ENCODE peak calls at places on chromosomes 2 and 18, in seven cellular contexts. N is coronary artery, Z is fibroblast of the aortic adventitia, E is fibroblast of pulmonary artery, Q is SK-N-SH, P is astrocyte, Y is AG04450. C is an unnamed sample.

GRCh38 chr2:97739020-97739892 is 25.9 kb downstream of the ZAP70 start:
- DNase-seq in N (no peak), Z (no peak), E (no peak), Q (no peak), P (no peak), Y (no peak), C (no peak)

GRCh38 chr2:82491591-82491990 is 1967.5 kb downstream of the SUCLG1 start:
- DNase-seq in N (no peak), Z (no peak), E (no peak), Q (no peak), P (no peak), Y (no peak), C (no peak)

GRCh38 chr18:49520661-49521145 is 33.7 kb upstream of the C18orf32 start:
- DNase-seq in N (no peak), Z (peak; percentile 48), E (peak; percentile 59), Q (no peak), P (peak; percentile 22), Y (no peak), C (peak; percentile 70)

GRCh38 chr2:45028276-45028675 is 19.0 kb upstream of the SIX2 start:
- DNase-seq in N (no peak), Z (peak; percentile 28), E (peak; percentile 45), Q (no peak), P (peak; percentile 29), Y (no peak), C (peak; percentile 71)

GRCh38 chr2:26013668-26014067 is 20.2 kb upstream of the RAB10 start:
- DNase-seq in N (no peak), Z (no peak), E (no peak), Q (no peak), P (no peak), Y (no peak), C (peak; percentile 68)

GRCh38 chr2:211756266-211756665 is 782.3 kb downstream of the ERBB4 start:
- DNase-seq in N (no peak), Z (no peak), E (no peak), Q (no peak), P (no peak), Y (no peak), C (no peak)

GRCh38 chr18:4353853-4354418 is 101.2 kb downstream of the DLGAP1 start:
- DNase-seq in N (no peak), Z (no peak), E (no peak), Q (no peak), P (no peak), Y (no peak), C (no peak)

GRCh38 chr2:18536100-18536499 is 24.4 kb downstream of the RDH14 start:
- DNase-seq in N (no peak), Z (no peak), E (no peak), Q (no peak), P (peak; percentile 46), Y (no peak), C (peak; percentile 93)

GRCh38 chr18:37362158-37362890 is 203.3 kb downstream of the CELF4 start:
- DNase-seq in N (no peak), Z (no peak), E (no peak), Q (no peak), P (no peak), Y (no peak), C (no peak)

GRCh38 chr2:83997889-83998288 is 461.2 kb downstream of the SUCLG1 start:
- DNase-seq in N (no peak), Z (no peak), E (no peak), Q (no peak), P (no peak), Y (no peak), C (no peak)

GRCh38 chr2:144151877-144152276 is 368.0 kb downstream of the ZEB2 start:
- DNase-seq in N (no peak), Z (no peak), E (no peak), Q (no peak), P (no peak), Y (no peak), C (no peak)

GRCh38 chr2:196205891-196206408 is 34.6 kb upstream of the STK17B start:
- DNase-seq in N (no peak), Z (peak; percentile 64), E (peak; percentile 78), Q (no peak), P (peak; percentile 23), Y (no peak), C (peak; percentile 7)

GRCh38 chr2:119119076-119119710 is 39.4 kb downstream of the C1QL2 start:
- DNase-seq in N (peak; percentile 21), Z (no peak), E (no peak), Q (no peak), P (no peak), Y (no peak), C (no peak)

GRCh38 chr18:11149441-11150270 is at the start of gene PIEZO2:
- DNase-seq in N (peak; percentile 76), Z (peak; percentile 11), E (peak; percentile 78), Q (peak; percentile 28), P (peak; percentile 20), Y (no peak), C (no peak)

GRCh38 chr2:79511320-79511951 is 1.4 kb upstream of the CTNNA2 start:
- DNase-seq in N (no peak), Z (peak; percentile 25), E (peak; percentile 56), Q (no peak), P (peak; percentile 55), Y (no peak), C (peak; percentile 69)

GRCh38 chr2:200742426-200742825 is 69.3 kb upstream of the BZW1 start:
- DNase-seq in N (peak; percentile 86), Z (peak; percentile 96), E (peak; percentile 68), Q (no peak), P (peak; percentile 38), Y (no peak), C (no peak)

GRCh38 chr18:23683671-23684070 is 5.6 kb upstream of the LAMA3 start:
- DNase-seq in N (no peak), Z (peak; percentile 30), E (peak; percentile 25), Q (no peak), P (peak; percentile 49), Y (no peak), C (no peak)

GRCh38 chr2:230980468-230980867 is 15.5 kb upstream of the SPATA3 start:
- DNase-seq in N (no peak), Z (no peak), E (no peak), Q (no peak), P (no peak), Y (no peak), C (no peak)

GRCh38 chr2:227479865-227480475 is 8.0 kb downstream of the AGFG1 start:
- DNase-seq in N (no peak), Z (peak; percentile 80), E (peak; percentile 79), Q (peak; percentile 49), P (no peak), Y (no peak), C (peak; percentile 31)

DNA sequence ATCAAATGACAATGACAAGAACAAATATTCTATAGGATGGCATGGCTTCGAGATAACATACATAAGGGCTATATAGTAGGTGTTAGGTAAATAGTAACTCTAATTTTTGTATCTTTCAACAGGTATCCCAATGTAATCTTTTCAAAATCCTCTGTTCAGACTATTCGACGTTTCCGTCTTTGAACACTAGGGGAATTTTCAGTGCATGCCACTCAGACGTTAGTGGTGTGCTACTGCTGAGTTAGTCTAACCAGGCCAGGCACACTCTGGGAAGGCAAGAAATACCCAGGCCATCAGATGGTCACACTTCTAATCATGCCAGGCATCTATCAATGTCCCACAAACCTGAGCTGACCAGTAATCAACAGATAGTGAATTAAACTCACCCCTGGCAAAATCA is 14.6 kb upstream of the CREG2 start:
- DNase-seq in N (no peak), Z (no peak), E (no peak), Q (no peak), P (no peak), Y (no peak), C (no peak)
- TF ChIP-seq CTCF in N (no peak), Z (no peak), E (no peak), Q (peak; percentile 20), P (peak; percentile 22), Y (peak; percentile 20), C (peak; percentile 17)

DNA sequence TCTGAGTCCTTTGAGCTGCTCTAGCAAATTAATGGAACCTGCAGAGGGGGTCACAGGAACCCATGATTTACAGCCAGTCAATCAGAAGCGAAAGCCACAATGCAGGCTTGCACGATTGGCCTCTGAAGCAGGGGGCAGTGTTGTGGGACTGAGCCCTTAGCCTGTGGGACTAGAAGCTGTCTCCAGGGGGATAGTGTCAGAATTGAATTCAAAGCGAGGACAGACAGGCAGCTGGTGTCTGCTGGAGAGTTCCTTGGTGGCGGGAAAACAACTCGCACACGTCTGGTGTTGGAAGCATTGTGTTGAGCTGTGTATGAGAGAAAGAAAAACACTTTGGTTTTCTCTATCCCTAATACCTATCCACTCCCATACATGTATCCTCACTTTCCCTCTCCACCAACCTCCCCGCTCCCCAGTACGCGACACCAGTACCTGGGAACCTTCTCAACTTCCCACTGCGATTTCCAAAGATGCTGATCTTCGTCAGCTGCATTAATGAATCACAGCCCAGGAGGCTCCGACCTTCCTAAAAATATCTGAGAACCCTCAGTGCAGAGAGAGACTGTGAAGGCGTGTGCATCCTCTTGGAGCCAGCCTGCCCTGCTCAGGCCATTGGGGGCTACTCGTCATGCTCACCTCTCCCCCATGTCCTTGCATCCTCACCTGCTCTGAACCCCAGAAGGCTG is 88.2 kb downstream of the HS1BP3 start:
- DNase-seq in N (no peak), Z (no peak), E (no peak), Q (no peak), P (no peak), Y (no peak), C (no peak)
- TF ChIP-seq CTCF in N (no peak), Z (no peak), E (peak; percentile 16), Q (peak; percentile 33), P (peak; percentile 13), Y (peak; percentile 12), C (no peak)

DNA sequence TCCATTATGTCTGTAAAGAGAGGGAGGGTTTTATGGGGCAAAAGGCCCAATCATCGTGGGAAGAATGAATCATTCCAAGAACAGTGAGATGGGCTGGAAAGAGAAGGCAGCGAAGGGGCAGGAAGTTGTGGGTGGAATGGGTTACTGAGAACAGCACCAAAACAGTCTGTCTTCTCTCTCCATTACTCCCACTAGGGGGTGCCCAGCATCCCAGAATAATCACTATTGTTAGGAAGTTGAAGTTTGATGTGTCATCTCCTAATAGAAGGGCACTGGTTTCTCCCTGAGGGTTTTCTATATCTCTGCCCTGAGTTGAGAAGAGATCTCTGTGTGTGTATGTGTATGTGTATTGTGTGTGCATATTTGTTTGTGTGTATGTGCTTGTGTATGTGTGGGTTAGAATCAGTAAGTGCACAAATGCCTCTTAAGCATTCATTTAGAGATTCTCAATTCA is 76.6 kb upstream of the MAP4K3 start:
- DNase-seq in N (no peak), Z (peak; percentile 93), E (peak; percentile 97), Q (peak; percentile 57), P (peak; percentile 97), Y (peak; percentile 85), C (peak; percentile 89)
- TF ChIP-seq CTCF in N (no peak), Z (peak; percentile 77), E (peak; percentile 79), Q (peak; percentile 90), P (peak; percentile 85), Y (peak; percentile 78), C (peak; percentile 79)

DNA sequence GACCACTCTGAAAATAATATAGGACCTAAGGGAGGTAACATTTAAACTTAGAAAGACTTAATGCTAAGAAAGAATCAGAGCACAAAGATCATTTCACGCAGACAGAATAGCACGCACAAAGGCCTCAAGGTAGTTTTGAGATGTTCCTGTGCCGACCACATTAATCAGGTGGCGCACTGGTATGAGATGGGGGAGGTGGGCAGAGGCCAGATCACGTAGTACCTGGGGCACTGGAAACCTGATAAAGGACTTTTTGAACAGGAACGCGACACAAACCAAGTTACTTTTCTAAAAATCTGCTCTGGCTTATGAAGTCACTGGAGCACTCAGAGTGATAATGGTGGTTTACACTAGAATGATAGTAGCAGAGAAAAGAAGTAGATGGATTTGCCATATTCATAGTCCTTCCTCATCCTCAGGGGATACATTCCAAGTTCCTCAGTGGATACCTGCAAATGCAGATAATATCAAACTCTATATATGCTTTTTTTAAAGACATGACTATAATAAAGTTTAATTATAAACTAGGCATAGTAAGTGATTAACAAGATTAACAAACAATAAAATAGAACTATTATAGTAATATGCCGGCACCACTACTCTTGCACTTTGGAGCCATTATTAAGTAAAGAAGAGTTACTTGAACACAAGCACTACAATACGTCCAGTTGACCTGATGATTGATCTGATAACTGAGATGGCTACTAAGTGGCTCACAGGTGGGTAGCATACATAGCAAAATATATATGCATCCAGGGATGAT is 42.6 kb upstream of the CDCA7 start:
- DNase-seq in N (no peak), Z (no peak), E (no peak), Q (no peak), P (no peak), Y (no peak), C (no peak)
- TF ChIP-seq CTCF in N (no peak), Z (no peak), E (no peak), Q (no peak), P (no peak), Y (no peak), C (no peak)